ENCODE peak calls at places on chromosomes 5 and 9, in five cellular contexts. X is OCI-LY7, Y is GM12865, G is GM13976, U is upper lobe of left lung. R is an unnamed sample.

GRCh38 chr9:33151007-33151557 is 16.1 kb downstream of the B4GALT1 start:
- DNase-seq in X (no peak), Y (no peak), U (no peak), G (no peak), R (peak; percentile 65)

GRCh38 chr9:87570000-87570834 is 72.5 kb downstream of the DAPK1 start:
- DNase-seq in U (no peak), X (no peak), G (no peak), Y (no peak), R (no peak)

GRCh38 chr9:113505963-113506624 is 42.6 kb downstream of the RGS3 start:
- DNase-seq in Y (no peak), U (peak; percentile 68), X (no peak), G (no peak), R (no peak)

GRCh38 chr9:23492126-23493002 is 333.7 kb downstream of the ELAVL2 start:
- DNase-seq in U (no peak), G (no peak), X (peak; percentile 37), Y (peak; percentile 1), R (no peak)

GRCh38 chr5:88539642-88540476 is 271.2 kb upstream of the TMEM161B start:
- DNase-seq in U (no peak), G (no peak), X (no peak), Y (no peak), R (no peak)

GRCh38 chr5:127601601-127602000 is 47.3 kb upstream of the CTXN3 start:
- DNase-seq in X (no peak), Y (no peak), U (no peak), G (no peak), R (no peak)

GRCh38 chr9:137127301-137128157 is 11.4 kb upstream of the GRIN1 start:
- DNase-seq in Y (peak; percentile 74), X (peak; percentile 85), G (no peak), U (peak; percentile 39), R (no peak)

GRCh38 chr9:37293664-37294524 is 128.6 kb upstream of the GRHPR start:
- DNase-seq in X (peak; percentile 97), G (peak; percentile 39), U (no peak), Y (peak; percentile 80), R (no peak)

GRCh38 chr9:113754739-113755138 is 121.4 kb upstream of the ZNF618 start:
- DNase-seq in U (no peak), G (no peak), X (no peak), Y (no peak), R (no peak)

GRCh38 chr5:106269252-106269843 is 1401.4 kb downstream of the EFNA5 start:
- DNase-seq in U (no peak), Y (peak; percentile 24), X (peak; percentile 18), G (no peak), R (no peak)

GRCh38 chr5:156819967-156820581 is 30.0 kb upstream of the PPP1R2B start:
- DNase-seq in G (no peak), X (peak; percentile 64), U (no peak), Y (no peak), R (no peak)

GRCh38 chr5:160439205-160439600 is 17.5 kb downstream of the PTTG1 start:
- DNase-seq in U (peak; percentile 16), G (peak; percentile 47), X (peak; percentile 83), Y (peak; percentile 91), R (peak; percentile 95)

GRCh38 chr9:75909776-75910175 is 19.3 kb downstream of the PCSK5 start:
- DNase-seq in U (no peak), X (no peak), G (no peak), Y (no peak), R (no peak)

GRCh38 chr9:5953743-5954707 is 61.4 kb downstream of the RANBP6 start:
- DNase-seq in X (no peak), Y (no peak), U (no peak), G (no peak), R (no peak)

GRCh38 chr5:65248896-65249295 is 232.8 kb downstream of the ADAMTS6 start:
- DNase-seq in X (no peak), G (no peak), Y (no peak), U (no peak), R (no peak)

GRCh38 chr9:114005371-114006154 is 72.5 kb downstream of the AMBP start:
- DNase-seq in Y (no peak), X (no peak), G (no peak), U (no peak), R (no peak)

GRCh38 chr5:123155511-123155923 is 66.5 kb downstream of the PRDM6 start:
- DNase-seq in Y (no peak), X (no peak), G (no peak), U (no peak), R (no peak)

GRCh38 chr5:123154857-123155467 is 65.9 kb downstream of the PRDM6 start:
- DNase-seq in Y (no peak), U (no peak), X (no peak), G (no peak), R (no peak)

GRCh38 chr5:123156577-123157296 is 67.7 kb downstream of the PRDM6 start:
- DNase-seq in U (no peak), Y (no peak), X (no peak), G (no peak), R (no peak)

GRCh38 chr5:123163225-123163876 is 74.3 kb downstream of the PRDM6 start:
- DNase-seq in X (no peak), G (no peak), Y (no peak), U (peak; percentile 54), R (no peak)

GRCh38 chr5:123157797-123158528 is 68.9 kb downstream of the PRDM6 start:
- DNase-seq in Y (no peak), U (no peak), X (no peak), G (no peak), R (no peak)
- TF ChIP-seq CTCF in Y (no peak), U (no peak), X (no peak), G (no peak), R (no peak)

GRCh38 chr5:129541648-129542251 is 81.7 kb downstream of the ADAMTS19 start:
- DNase-seq in U (no peak), Y (peak; percentile 9), G (no peak), X (peak; percentile 16), R (no peak)
- TF ChIP-seq CTCF in U (no peak), Y (no peak), G (no peak), X (peak; percentile 70), R (peak; percentile 37)

GRCh38 chr5:142107729-142108431 is 699 bp upstream of the NDFIP1 start:
- DNase-seq in G (no peak), X (no peak), U (no peak), Y (no peak), R (no peak)

GRCh38 chr5:142109356-142110045 is 922 bp downstream of the NDFIP1 start:
- DNase-seq in Y (no peak), U (no peak), G (peak; percentile 30), X (peak; percentile 45), R (no peak)

GRCh38 chr5:142110988-142111687 is 2.6 kb downstream of the NDFIP1 start:
- DNase-seq in G (no peak), Y (no peak), U (no peak), X (no peak), R (no peak)

GRCh38 chr5:142108432-142109355 is at the start of gene NDFIP1:
- DNase-seq in G (peak; percentile 85), U (peak; percentile 98), Y (peak; percentile 83), X (peak; percentile 79), R (peak; percentile 72)

DNA sequence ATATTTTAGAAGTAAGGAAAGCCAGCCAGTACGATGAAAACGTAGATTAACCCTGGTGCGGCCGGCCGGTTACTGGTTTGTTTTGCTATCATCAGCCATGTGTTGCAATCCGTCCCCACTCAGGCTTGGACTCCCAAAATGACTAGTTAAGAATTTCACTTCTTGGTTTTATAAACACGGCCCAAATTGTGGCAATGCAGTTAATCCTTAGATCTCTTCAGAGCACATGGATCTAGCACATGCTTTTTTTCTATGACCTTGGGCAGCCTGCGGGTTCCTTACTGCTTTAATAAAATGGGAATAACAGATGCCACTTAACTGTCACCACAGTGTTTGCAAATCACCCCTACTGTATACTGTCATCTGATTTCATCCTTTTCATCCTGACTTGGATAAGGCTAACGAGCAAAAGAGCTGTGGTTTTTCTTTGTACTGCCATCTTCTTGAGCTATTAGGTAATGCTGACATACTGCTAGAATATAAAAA is 1.5 kb downstream of the NDFIP1 start:
- DNase-seq in X (peak; percentile 40), G (peak; percentile 48), Y (peak; percentile 59), U (no peak), R (no peak)
- TF ChIP-seq CTCF in X (peak; percentile 57), G (no peak), Y (no peak), U (no peak), R (no peak)

GRCh38 chr9:27535701-27536118 is 6.1 kb upstream of the MOB3B start:
- DNase-seq in U (no peak), G (peak; percentile 26), X (peak; percentile 16), Y (peak; percentile 63), R (no peak)
- TF ChIP-seq CTCF in U (no peak), G (no peak), X (peak; percentile 64), Y (peak; percentile 52), R (no peak)

GRCh38 chr9:119284118-119284517 is 85.1 kb downstream of the BRINP1 start:
- DNase-seq in Y (peak; percentile 2), U (no peak), G (no peak), X (no peak), R (no peak)
- TF ChIP-seq CTCF in Y (no peak), U (no peak), G (no peak), X (peak; percentile 48), R (no peak)

DNA sequence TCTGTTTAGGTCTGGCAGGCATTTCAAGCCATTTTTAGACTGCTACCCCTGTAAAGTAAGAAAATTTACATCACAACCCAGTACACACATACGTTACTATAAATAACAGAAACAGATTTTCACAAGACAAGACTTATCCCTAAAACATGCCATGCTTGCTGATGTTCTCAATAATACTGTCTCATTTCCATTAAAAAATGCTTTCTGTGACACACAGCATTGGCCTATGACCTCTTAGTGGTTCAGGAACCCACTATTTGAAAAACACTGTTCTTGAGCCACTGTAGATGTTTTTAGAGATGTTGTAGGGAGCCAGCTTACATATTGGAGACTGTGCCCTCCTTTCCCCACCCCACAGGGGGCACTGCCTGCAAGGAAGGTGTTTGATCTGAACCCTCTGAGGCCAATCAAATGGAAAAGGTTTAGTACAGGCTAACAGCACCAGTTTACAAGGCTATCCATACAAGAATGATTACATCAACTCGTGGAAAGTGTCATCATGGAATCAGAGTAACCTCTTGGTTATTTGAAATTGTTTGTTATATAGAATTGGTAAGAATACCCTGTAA is 30.8 kb downstream of the ZSWIM6 start:
- DNase-seq in X (no peak), G (no peak), U (no peak), Y (peak; percentile 13), R (no peak)
- TF ChIP-seq CTCF in X (peak; percentile 20), G (no peak), U (no peak), Y (peak; percentile 10), R (no peak)

GRCh38 chr5:93596676-93597441 is 13.8 kb downstream of the NR2F1 start:
- DNase-seq in G (peak; percentile 54), U (peak; percentile 82), X (peak; percentile 3), Y (peak; percentile 41), R (peak; percentile 44)
- TF ChIP-seq CTCF in G (peak; percentile 11), U (no peak), X (no peak), Y (peak; percentile 3), R (no peak)

GRCh38 chr9:130432362-130432761 is 12.4 kb upstream of the ASS1 start:
- DNase-seq in G (no peak), X (no peak), U (no peak), Y (no peak), R (no peak)
- TF ChIP-seq CTCF in G (no peak), X (no peak), U (no peak), Y (no peak), R (no peak)

R was measured in mesothelial cell of epicardium.